ENCODE peak calls at places on chromosomes 3 and 15, in seven cellular contexts. W, B, T, E, H, N and D are unnamed samples.

GRCh38 chr15:70535071-70535954 is 228.0 kb downstream of the UACA start:
- DNase-seq in E (no peak), N (no peak), T (no peak), H (no peak), B (no peak), W (no peak), D (no peak)

GRCh38 chr15:99507016-99507731 is 58.6 kb upstream of the MEF2A start:
- DNase-seq in E (peak), B (no peak), H (no peak), T (no peak), N (no peak), W (peak), D (peak)

GRCh38 chr15:78107471-78107870 is 15.1 kb downstream of the SH2D7 start:
- DNase-seq in E (no peak), W (no peak), B (no peak), H (no peak), N (no peak), T (no peak), D (no peak)

GRCh38 chr15:25235391-25235790 is 203.4 kb downstream of the UBE3A start:
- DNase-seq in N (no peak), E (no peak), T (no peak), W (no peak), H (no peak), B (no peak), D (no peak)

GRCh38 chr3:160564205-160564922 is 1.0 kb downstream of the KPNA4 start:
- DNase-seq in E (no peak), B (no peak), T (peak), N (no peak), H (peak), W (no peak), D (no peak)

GRCh38 chr3:10928961-10929471 is 63.5 kb upstream of the SLC6A1 start:
- DNase-seq in W (no peak), H (no peak), E (no peak), T (no peak), N (no peak), B (no peak), D (no peak)

GRCh38 chr15:74442604-74443003 is 8.8 kb upstream of the SEMA7A start:
- DNase-seq in W (no peak), B (no peak), H (no peak), N (no peak), T (no peak), E (no peak), D (no peak)

GRCh38 chr15:70319466-70319865 is 221.7 kb upstream of the TLE3 start:
- DNase-seq in H (no peak), E (no peak), W (no peak), B (no peak), T (no peak), N (no peak), D (no peak)

GRCh38 chr15:70023769-70024491 is 73.8 kb downstream of the TLE3 start:
- DNase-seq in N (peak), E (peak), H (no peak), B (peak), W (peak), T (no peak), D (peak)

GRCh38 chr15:101437618-101438481 is 51.7 kb downstream of the PCSK6 start:
- DNase-seq in B (no peak), H (no peak), N (no peak), E (no peak), T (no peak), W (no peak), D (no peak)